ENCODE peak calls at places on chromosomes 11 and 22, in nine cellular contexts. K is activated naive CD4-positive, alpha-beta T cell treated with anti-CD3 and anti-CD28 coated beads, Interleukin-2, amount 50 U/mL, for 16 hours; J is activated gamma-delta T cell treated with Interleukin-2 at 50 U/mL for 16 hours; Z is effector memory CD8-positive, alpha-beta T cell; X is nucleus accumbens; L is fibroblast of pulmonary artery; C is activated CD4-positive, alpha-beta T cell treated with anti-CD3 and anti-CD28 coated beads, Interleukin-2, amount 50 U/mL, for 1 hour; N is HFFc6; W is NCI-H2171. A is an unnamed sample.

GRCh38 chr11:69013009-69013951 is at the start of gene MRGPRF:
- DNase-seq in K (no peak), W (peak; percentile 6), N (peak; percentile 84), J (no peak), X (no peak), Z (no peak), L (peak; percentile 53), C (no peak), A (no peak)

GRCh38 chr11:79094601-79095000 is 346.2 kb downstream of the TENM4 start:
- DNase-seq in W (no peak), K (no peak), L (no peak), J (no peak), N (no peak), Z (no peak), C (no peak), X (no peak), A (no peak)

GRCh38 chr11:7056828-7057513 is 31.8 kb upstream of the RBMXL2 start:
- DNase-seq in K (no peak), W (no peak), X (no peak), N (no peak), Z (no peak), C (no peak), L (peak; percentile 44), J (no peak), A (no peak)

GRCh38 chr22:37749831-37750595 is 53.2 kb downstream of the TRIOBP start:
- DNase-seq in K (no peak), J (no peak), X (no peak), Z (no peak), C (no peak), L (peak; percentile 47), N (peak; percentile 78), W (no peak), A (no peak)

GRCh38 chr11:450809-451451 is 851 bp downstream of the PTDSS2 start:
- DNase-seq in J (peak; percentile 81), K (peak; percentile 81), Z (peak; percentile 78), W (no peak), N (peak; percentile 43), X (peak; percentile 68), C (peak; percentile 80), L (peak; percentile 63), A (peak; percentile 58)

GRCh38 chr11:87043894-87044293 is 6.2 kb downstream of the TMEM135 start:
- DNase-seq in L (no peak), Z (no peak), W (no peak), N (no peak), X (no peak), K (no peak), C (no peak), J (no peak), A (no peak)

GRCh38 chr22:44634426-44635321 is 67.3 kb upstream of the PRR5 start:
- DNase-seq in N (no peak), X (no peak), C (no peak), Z (no peak), J (no peak), L (no peak), K (no peak), W (no peak), A (no peak)

GRCh38 chr11:46736615-46737014 is 17.6 kb downstream of the F2 start:
- DNase-seq in C (no peak), Z (no peak), L (no peak), X (no peak), K (no peak), J (no peak), N (no peak), W (no peak), A (no peak)

GRCh38 chr11:62747475-62748160 is 6.3 kb downstream of the ZBTB3 start:
- DNase-seq in C (no peak), W (no peak), J (no peak), X (no peak), K (no peak), L (no peak), N (no peak), Z (no peak), A (no peak)

GRCh38 chr22:49247194-49247924 is 580.3 kb downstream of the BRD1 start:
- DNase-seq in W (no peak), K (no peak), J (no peak), C (no peak), Z (no peak), N (no peak), L (no peak), X (no peak), A (no peak)

A was measured in naive B cell.